ENCODE peak calls at places on chromosome 4, in four cellular contexts. K, Y, V and I are unnamed samples.

GRCh38 chr4:26489101-26489669 is 1.1 kb downstream of the CCKAR start:
- DNase-seq in V (no peak), K (no peak), Y (no peak), I (no peak)

GRCh38 chr4:19776021-19776459 is 475.7 kb upstream of the SLIT2 start:
- DNase-seq in K (no peak), V (peak; percentile 69), Y (no peak), I (no peak)

GRCh38 chr4:42302348-42302747 is 94.9 kb upstream of the SHISA3 start:
- DNase-seq in Y (peak; percentile 60), V (no peak), K (peak; percentile 64), I (peak; percentile 33)

GRCh38 chr4:35793045-35793722 is 451.1 kb downstream of the ARAP2 start:
- DNase-seq in Y (no peak), K (no peak), V (no peak), I (no peak)

GRCh38 chr4:159374749-159375535 is 272.1 kb downstream of the RAPGEF2 start:
- DNase-seq in K (no peak), Y (no peak), V (no peak), I (no peak)

GRCh38 chr4:175413561-175413960 is 398.5 kb downstream of the GPM6A start:
- DNase-seq in Y (no peak), K (no peak), V (no peak), I (no peak)

GRCh38 chr4:99013402-99013843 is 17.9 kb downstream of the METAP1 start:
- DNase-seq in Y (peak; percentile 52), V (no peak), K (no peak), I (no peak)

GRCh38 chr4:107666134-107666533 is 53.9 kb downstream of the PAPSS1 start:
- DNase-seq in V (peak; percentile 22), K (peak; percentile 2), Y (no peak), I (no peak)

DNA sequence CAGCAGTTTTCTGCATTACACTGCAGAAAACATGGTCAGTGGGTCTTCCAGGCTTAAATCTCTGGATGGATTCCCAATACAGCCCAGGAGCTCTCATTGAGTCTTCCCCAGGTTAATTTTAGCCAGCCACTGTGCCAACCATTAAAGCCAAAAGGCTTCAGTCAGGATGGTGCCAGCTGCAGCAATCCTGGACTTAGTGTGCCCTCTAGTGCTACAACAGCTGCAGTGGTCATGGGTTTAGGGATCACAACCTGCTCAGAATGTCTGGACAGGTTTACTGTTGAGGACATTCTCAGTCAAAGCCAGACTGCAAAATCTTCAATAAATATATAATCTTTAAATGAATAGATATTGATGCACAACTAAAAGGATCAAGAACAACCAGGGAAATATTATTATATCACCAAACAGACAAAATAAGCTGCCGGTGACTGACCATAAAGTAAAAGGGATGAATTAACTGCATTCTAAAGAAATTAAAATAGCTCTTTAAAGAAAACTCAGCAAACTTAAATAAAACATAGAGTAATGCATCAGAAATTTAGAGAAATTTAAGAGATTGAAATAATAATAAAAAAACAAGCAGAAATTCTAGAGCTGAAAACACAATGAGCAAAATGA is 639.9 kb downstream of the SPOCK3 start:
- DNase-seq in K (peak; percentile 41), Y (peak; percentile 55), V (peak; percentile 43), I (peak; percentile 40)
- TF ChIP-seq CTCF in K (peak; percentile 83), Y (peak; percentile 81), V (peak; percentile 72), I (peak; percentile 66)

GRCh38 chr4:85825937-85826678 is 351.2 kb downstream of the ARHGAP24 start:
- DNase-seq in Y (peak; percentile 40), K (peak; percentile 8), V (peak; percentile 68), I (peak; percentile 43)
- TF ChIP-seq CTCF in Y (peak; percentile 41), K (no peak), V (peak; percentile 51), I (no peak)

DNA sequence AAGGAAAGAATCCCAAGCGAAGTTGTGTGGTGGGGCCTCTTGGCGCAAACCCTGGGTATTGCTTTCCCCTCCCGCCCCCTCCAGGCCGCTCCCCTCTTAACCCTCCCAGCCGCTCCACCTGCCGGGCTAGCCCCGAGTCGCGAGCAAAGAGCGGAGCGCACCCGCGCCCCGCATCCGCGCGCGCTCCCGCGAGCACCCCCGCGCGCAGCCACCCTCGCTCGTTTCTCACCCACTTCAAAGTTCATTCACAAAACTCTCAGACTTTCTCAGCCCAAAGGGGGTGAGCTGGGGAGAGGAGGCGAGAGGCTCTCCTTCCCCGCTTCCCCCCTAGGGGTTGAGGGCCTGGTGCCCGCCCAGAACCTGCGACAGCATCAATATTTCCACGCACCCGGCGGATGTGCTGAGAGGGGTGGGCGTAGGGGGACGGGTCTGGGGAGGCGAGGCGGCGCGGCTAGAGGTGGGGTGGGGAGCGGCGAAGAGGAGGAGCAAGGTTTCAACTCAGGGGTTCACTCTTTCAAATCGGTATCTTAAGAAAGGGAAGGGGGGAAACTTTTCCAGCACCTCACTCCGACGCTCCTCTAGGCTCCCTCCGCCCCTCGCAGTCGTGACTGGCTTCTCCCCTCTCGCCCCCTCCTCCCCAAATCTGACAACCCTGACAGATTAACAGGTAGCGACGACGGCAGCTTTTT is 1.8 kb downstream of the MAML3 start:
- DNase-seq in Y (no peak), V (peak; percentile 57), K (peak; percentile 84), I (peak; percentile 50)
- TF ChIP-seq CTCF in Y (peak; percentile 41), V (peak; percentile 6), K (peak; percentile 44), I (no peak)

GRCh38 chr4:124325676-124326075 is 386.9 kb downstream of the ANKRD50 start:
- DNase-seq in K (no peak), V (no peak), Y (no peak), I (no peak)

GRCh38 chr4:124322234-124322831 is 390.2 kb downstream of the ANKRD50 start:
- DNase-seq in V (no peak), K (peak; percentile 25), Y (peak; percentile 3), I (no peak)

GRCh38 chr4:124318292-124318691 is 394.2 kb downstream of the ANKRD50 start:
- DNase-seq in K (no peak), Y (no peak), V (no peak), I (no peak)

DNA sequence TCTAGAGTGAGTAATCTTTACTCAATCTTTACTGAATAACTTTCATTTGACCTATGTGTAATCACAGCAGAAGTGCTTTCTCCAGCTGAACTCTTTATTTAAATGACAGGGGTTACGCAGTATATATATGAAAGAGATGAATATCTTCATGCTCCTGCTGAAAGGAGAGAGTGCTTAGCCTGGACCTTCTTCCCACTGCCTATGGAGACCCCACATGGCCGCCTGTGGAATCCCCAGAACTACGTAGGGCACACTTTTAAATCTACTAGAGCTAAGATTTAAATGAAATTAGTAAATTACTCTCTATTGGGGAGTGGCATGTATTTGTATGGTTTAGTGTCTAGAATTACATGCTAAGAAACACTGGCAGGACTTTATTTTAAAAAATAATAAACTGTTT is 391.2 kb downstream of the ANKRD50 start:
- DNase-seq in Y (no peak), K (no peak), V (no peak), I (no peak)
- TF ChIP-seq CTCF in Y (no peak), K (peak; percentile 37), V (no peak), I (no peak)

DNA sequence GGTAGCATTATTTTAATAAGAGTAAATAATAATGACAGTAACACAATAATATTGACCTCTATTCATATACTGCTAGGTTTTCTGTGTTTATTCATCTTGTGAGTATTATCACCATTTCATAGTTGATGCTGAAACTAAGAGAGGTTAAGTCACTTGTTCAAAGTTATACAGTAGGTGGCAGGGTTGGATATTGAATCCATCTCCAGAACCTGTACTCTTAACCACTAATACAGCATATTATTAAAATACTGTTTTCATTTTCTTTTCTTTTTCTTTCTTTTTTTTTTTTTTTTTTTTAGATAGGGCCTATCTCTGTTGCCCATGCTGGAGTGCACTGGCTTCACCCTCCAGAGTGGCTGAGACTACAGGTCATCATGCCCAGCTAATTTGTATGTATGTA is 7.1 kb upstream of the ELF2 start:
- DNase-seq in V (peak; percentile 29), K (no peak), Y (no peak), I (no peak)
- TF ChIP-seq CTCF in V (peak; percentile 17), K (peak; percentile 53), Y (no peak), I (no peak)

GRCh38 chr4:146654648-146654975 is 15.9 kb downstream of the POU4F2 start:
- DNase-seq in K (no peak), V (no peak), Y (no peak), I (no peak)

GRCh38 chr4:146649232-146649631 is 10.5 kb downstream of the POU4F2 start:
- DNase-seq in K (no peak), Y (no peak), V (no peak), I (no peak)

GRCh38 chr4:146650034-146650433 is 11.3 kb downstream of the POU4F2 start:
- DNase-seq in V (no peak), Y (no peak), K (no peak), I (no peak)

GRCh38 chr4:146654976-146655761 is 16.5 kb downstream of the POU4F2 start:
- DNase-seq in V (no peak), Y (no peak), K (peak; percentile 84), I (peak; percentile 82)
- TF ChIP-seq CTCF in V (no peak), Y (no peak), K (peak; percentile 18), I (no peak)

GRCh38 chr4:17111959-17112659 is 213.7 kb upstream of the LDB2 start:
- DNase-seq in K (peak; percentile 20), Y (peak; percentile 4), V (no peak), I (peak; percentile 30)
- TF ChIP-seq CTCF in K (peak; percentile 54), Y (no peak), V (peak; percentile 41), I (peak; percentile 55)

GRCh38 chr4:40434126-40434692 is 99.1 kb downstream of the CHRNA9 start:
- DNase-seq in V (no peak), Y (no peak), K (no peak), I (no peak)

GRCh38 chr4:40437741-40438383 is 102.7 kb downstream of the CHRNA9 start:
- DNase-seq in K (no peak), V (no peak), Y (no peak), I (no peak)

GRCh38 chr4:40427138-40427537 is 92.0 kb downstream of the CHRNA9 start:
- DNase-seq in V (no peak), Y (no peak), K (no peak), I (no peak)

DNA sequence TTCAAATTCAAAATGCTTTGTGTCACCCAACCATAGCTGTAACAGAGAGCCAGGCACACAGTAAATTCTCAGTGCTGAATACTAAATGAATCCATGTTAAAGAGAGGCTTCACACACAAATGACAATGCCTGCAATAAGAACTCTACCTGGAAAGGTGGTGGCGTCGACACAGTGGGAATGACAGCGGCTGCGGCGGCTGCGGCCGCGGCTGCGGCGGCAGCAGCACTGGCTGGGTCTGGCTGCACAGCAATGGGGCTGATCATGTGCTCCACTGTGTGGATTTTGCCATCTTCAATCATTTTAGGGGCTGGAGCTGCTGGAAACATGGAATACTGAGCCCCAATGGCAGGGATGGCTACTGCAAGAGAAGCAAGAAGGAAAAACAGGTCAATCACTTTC is 97.4 kb downstream of the CHRNA9 start:
- DNase-seq in Y (no peak), K (no peak), V (no peak), I (no peak)
- TF ChIP-seq CTCF in Y (no peak), K (no peak), V (no peak), I (no peak)

GRCh38 chr4:14125375-14126129 is 498.0 kb upstream of the BOD1L1 start:
- DNase-seq in Y (no peak), K (no peak), V (no peak), I (no peak)
- TF ChIP-seq CTCF in Y (no peak), K (no peak), V (no peak), I (no peak)